ENCODE peak calls at places on chromosomes 5 and 9, in six cellular contexts. H is NCI-H524; O is NCI-H748 treated with DMSO at 0.1 percent for 48 hours; I is stimulated activated CD4-positive, alpha-beta T cell treated with anti-CD3 and anti-CD28 coated beads, Interleukin-15, amount 100 ng/mL, for 48 hours; N is fibroblast of mammary gland; L is HS-5. J is an unnamed sample.
A peak's percentile ranks its signal among the peaks of the same experiment; 100 is the strongest.

GRCh38 chr9:109098221-109098959 is 21.4 kb downstream of the TMEM245 start:
- DNase-seq in N (peak; percentile 85), I (no peak), L (no peak), H (no peak), O (no peak), J (peak; percentile 80)

GRCh38 chr5:150619359-150620230 is 20.9 kb upstream of the SYNPO start:
- DNase-seq in H (peak; percentile 45), I (no peak), N (peak; percentile 69), O (no peak), L (no peak), J (no peak)

GRCh38 chr5:172635038-172635437 is 6.0 kb upstream of the NEURL1B start:
- DNase-seq in O (no peak), I (no peak), L (no peak), N (no peak), H (no peak), J (no peak)

GRCh38 chr5:55993013-55993412 is 1.8 kb downstream of the IL6ST start:
- DNase-seq in O (no peak), L (no peak), H (no peak), N (peak; percentile 54), I (no peak), J (no peak)

GRCh38 chr9:89010056-89010455 is 18.8 kb downstream of the S1PR3 start:
- DNase-seq in N (no peak), O (no peak), L (no peak), I (no peak), H (no peak), J (no peak)

GRCh38 chr5:159504857-159505304 is 174.6 kb upstream of the IL12B start:
- DNase-seq in O (no peak), H (no peak), I (no peak), N (peak; percentile 84), L (no peak), J (peak; percentile 30)

GRCh38 chr5:7877851-7878250 is 8.9 kb downstream of the MTRR start:
- DNase-seq in I (no peak), N (no peak), L (no peak), H (no peak), O (no peak), J (no peak)

GRCh38 chr5:170591055-170591454 is 87.2 kb downstream of the KCNIP1 start:
- DNase-seq in O (no peak), N (peak; percentile 34), L (peak; percentile 32), H (no peak), I (no peak), J (no peak)

GRCh38 chr5:179355976-179356968 is 11.0 kb upstream of the ADAMTS2 start:
- DNase-seq in H (no peak), O (no peak), N (peak; percentile 85), I (no peak), L (no peak), J (no peak)

GRCh38 chr9:23314247-23314646 is 511.8 kb downstream of the ELAVL2 start:
- DNase-seq in O (no peak), I (no peak), H (no peak), N (no peak), L (no peak), J (no peak)

GRCh38 chr5:36696059-36696673 is 89.8 kb downstream of the SLC1A3 start:
- DNase-seq in N (peak; percentile 73), O (peak; percentile 49), H (peak; percentile 41), L (peak; percentile 29), I (peak; percentile 30), J (no peak)

GRCh38 chr5:38673671-38674071 is 117.2 kb upstream of the LIFR start:
- DNase-seq in I (no peak), H (no peak), N (peak; percentile 48), L (peak; percentile 19), O (no peak), J (no peak)

GRCh38 chr9:129140397-129141065 is 29.3 kb downstream of the PTPA start:
- DNase-seq in N (peak; percentile 58), L (no peak), O (no peak), H (peak; percentile 58), I (peak; percentile 10), J (no peak)

GRCh38 chr9:92100237-92100911 is 14.8 kb downstream of the SPTLC1 start:
- DNase-seq in L (peak; percentile 70), I (no peak), H (no peak), O (no peak), N (peak; percentile 82), J (no peak)

GRCh38 chr5:1010181-1010510 is 1.5 kb downstream of the NKD2 start:
- DNase-seq in I (no peak), N (no peak), O (peak; percentile 38), H (no peak), L (no peak), J (no peak)

GRCh38 chr9:33860200-33860871 is 43.4 kb downstream of the UBE2R2 start:
- DNase-seq in N (no peak), L (no peak), I (no peak), O (no peak), H (no peak), J (no peak)

GRCh38 chr9:37414503-37414943 is 8.0 kb upstream of the GRHPR start:
- DNase-seq in N (no peak), H (no peak), L (no peak), O (no peak), I (no peak), J (no peak)

GRCh38 chr9:70046274-70047070 is 2.8 kb downstream of the MAMDC2 start:
- DNase-seq in N (no peak), H (no peak), O (no peak), L (no peak), I (no peak), J (no peak)

GRCh38 chr5:10596886-10597451 is 33.1 kb downstream of the ANKRD33B start:
- DNase-seq in O (no peak), N (no peak), H (no peak), I (no peak), L (no peak), J (no peak)

GRCh38 chr9:132873403-132873802 is 4.7 kb downstream of the AK8 start:
- DNase-seq in I (no peak), H (no peak), L (no peak), N (no peak), O (no peak), J (no peak)

GRCh38 chr9:128372188-128372641 is 1.0 kb downstream of the URM1 start:
- DNase-seq in H (no peak), N (peak; percentile 34), L (no peak), I (no peak), O (no peak), J (no peak)

GRCh38 chr5:56202483-56202882 is 30.6 kb downstream of the ANKRD55 start:
- DNase-seq in N (no peak), O (no peak), H (no peak), I (no peak), L (no peak), J (no peak)

GRCh38 chr5:68047035-68047434 is 168.5 kb upstream of the PIK3R1 start:
- DNase-seq in H (no peak), L (peak; percentile 58), O (no peak), N (peak; percentile 88), I (no peak), J (no peak)

GRCh38 chr9:137968235-137968634 is 90.7 kb downstream of the CACNA1B start:
- DNase-seq in N (no peak), O (no peak), L (no peak), I (no peak), H (no peak), J (no peak)

GRCh38 chr5:120375248-120375647 is 88.9 kb upstream of the PRR16 start:
- DNase-seq in N (peak; percentile 56), H (no peak), I (no peak), O (no peak), L (no peak), J (no peak)

GRCh38 chr5:79736528-79737514 is 47.2 kb downstream of the CMYA5 start:
- DNase-seq in H (no peak), L (no peak), N (no peak), O (no peak), I (no peak), J (no peak)

GRCh38 chr9:113966394-113966793 is 90.3 kb downstream of the ZNF618 start:
- DNase-seq in O (no peak), N (no peak), L (no peak), H (no peak), I (no peak), J (no peak)

GRCh38 chr9:80040457-80040856 is 468.7 kb downstream of the TLE4 start:
- DNase-seq in O (no peak), N (no peak), I (no peak), H (no peak), L (no peak), J (no peak)

GRCh38 chr5:119400248-119400647 is 44.4 kb downstream of the TNFAIP8 start:
- DNase-seq in N (no peak), L (no peak), I (peak; percentile 30), H (no peak), O (no peak), J (no peak)

GRCh38 chr9:126694206-126695081 is 80.7 kb downstream of the LMX1B start:
- DNase-seq in I (no peak), N (no peak), H (no peak), O (no peak), L (no peak), J (no peak)

GRCh38 chr9:93468763-93469456 is 15.5 kb upstream of the FAM120AOS start:
- DNase-seq in H (no peak), I (no peak), N (peak; percentile 69), O (peak; percentile 25), L (no peak), J (no peak)

GRCh38 chr9:123998278-123998925 is 13.2 kb upstream of the LHX2 start:
- DNase-seq in L (no peak), N (no peak), H (no peak), I (no peak), O (no peak), J (no peak)

GRCh38 chr9:71767421-71768321 is 642 bp downstream of the CEMIP2 start:
- DNase-seq in I (no peak), H (no peak), O (no peak), N (peak; percentile 26), L (no peak), J (no peak)

GRCh38 chr9:124256517-124257069 is 1.2 kb upstream of the NEK6 start:
- DNase-seq in O (no peak), H (peak; percentile 57), L (no peak), I (no peak), N (peak; percentile 80), J (peak; percentile 51)

GRCh38 chr5:138647261-138647788 is 72.1 kb upstream of the HSPA9 start:
- DNase-seq in H (no peak), I (no peak), L (no peak), N (peak; percentile 17), O (no peak), J (no peak)

GRCh38 chr9:21317956-21318923 is 13.1 kb upstream of the IFNA5 start:
- DNase-seq in L (no peak), O (peak; percentile 29), I (no peak), H (no peak), N (peak; percentile 55), J (no peak)

J was measured in brain pericyte.